ENCODE peak calls at places on chromosomes 7 and 10, in nine cellular contexts. J is AG09319, K is cardiac muscle cell, I is HuH-7.5, H is epithelial cell of esophagus, U is AG08396, Z is H1, L is colonic mucosa, G is ELF-1. Y is an unnamed sample.

GRCh38 chr10:33005322-33006282 is 47.6 kb upstream of the ITGB1 start:
- DNase-seq in J (peak; percentile 80), L (peak; percentile 67), K (peak; percentile 62), H (peak; percentile 98), G (peak; percentile 96), U (peak; percentile 90), Z (peak; percentile 66), I (peak; percentile 70), Y (peak; percentile 68)

GRCh38 chr7:143492043-143492471 is 14.4 kb downstream of the TAS2R41 start:
- DNase-seq in G (no peak), H (peak; percentile 82), I (no peak), Z (no peak), U (peak; percentile 53), K (no peak), L (no peak), J (peak; percentile 60), Y (peak; percentile 52)

GRCh38 chr7:81210092-81211064 is 291.5 kb upstream of the SEMA3C start:
- DNase-seq in I (no peak), U (peak; percentile 23), G (no peak), H (peak; percentile 33), Z (no peak), L (no peak), K (no peak), J (no peak), Y (no peak)

GRCh38 chr10:118572286-118573041 is 23.0 kb downstream of the PRLHR start:
- DNase-seq in K (no peak), I (no peak), U (no peak), G (no peak), L (no peak), H (no peak), Z (no peak), J (no peak), Y (no peak)

GRCh38 chr7:25059576-25059975 is 65.5 kb downstream of the CYCS start:
- DNase-seq in G (peak; percentile 44), I (no peak), U (no peak), J (no peak), K (no peak), H (no peak), L (no peak), Z (no peak), Y (no peak)

GRCh38 chr7:24339575-24339974 is 55.6 kb downstream of the NPY start:
- DNase-seq in U (no peak), G (no peak), K (no peak), Z (no peak), I (no peak), L (no peak), H (no peak), J (no peak), Y (no peak)

GRCh38 chr7:70587739-70588138 is 544.2 kb upstream of the GALNT17 start:
- DNase-seq in I (no peak), U (no peak), J (no peak), H (no peak), Z (no peak), G (no peak), K (no peak), L (peak; percentile 64), Y (peak; percentile 79)

GRCh38 chr7:47556511-47557180 is 25.3 kb downstream of the TNS3 start:
- DNase-seq in K (no peak), U (no peak), H (no peak), I (no peak), J (no peak), G (no peak), Z (no peak), L (no peak), Y (no peak)

GRCh38 chr7:129359176-129359575 is 75.1 kb upstream of the STRIP2 start:
- DNase-seq in H (no peak), G (no peak), I (no peak), K (no peak), J (no peak), U (no peak), L (no peak), Z (no peak), Y (no peak)

GRCh38 chr10:21368022-21368582 is 157.4 kb downstream of the SKIDA1 start:
- DNase-seq in H (no peak), K (no peak), Z (no peak), G (no peak), L (no peak), J (no peak), I (no peak), U (no peak), Y (no peak)

GRCh38 chr7:139264220-139264619 is 33.2 kb downstream of the UBN2 start:
- DNase-seq in K (no peak), H (no peak), J (no peak), L (no peak), Z (no peak), I (no peak), U (no peak), G (no peak), Y (no peak)

GRCh38 chr7:41107330-41107937 is 595.5 kb downstream of the INHBA start:
- DNase-seq in U (peak; percentile 16), I (no peak), L (no peak), J (no peak), H (peak; percentile 98), G (peak; percentile 34), Z (no peak), K (no peak), Y (no peak)

GRCh38 chr7:149635561-149636329 is 137.6 kb downstream of the ZNF467 start:
- DNase-seq in U (no peak), Z (peak; percentile 73), K (no peak), L (no peak), G (peak; percentile 44), I (no peak), J (no peak), H (peak; percentile 37), Y (no peak)

GRCh38 chr7:104793066-104793465 is 220.9 kb upstream of the KMT2E start:
- DNase-seq in I (no peak), U (no peak), L (no peak), Z (no peak), J (no peak), G (no peak), K (no peak), H (peak; percentile 47), Y (no peak)

GRCh38 chr7:105932835-105933477 is 30.1 kb upstream of the CDHR3 start:
- DNase-seq in G (peak; percentile 56), U (peak; percentile 57), K (no peak), J (peak; percentile 89), Z (no peak), L (peak; percentile 32), H (peak; percentile 13), I (no peak), Y (no peak)

GRCh38 chr10:22503315-22504090 is 158.2 kb downstream of the SPAG6 start:
- DNase-seq in I (no peak), H (peak; percentile 44), Z (no peak), L (no peak), G (no peak), K (no peak), J (no peak), U (no peak), Y (no peak)

GRCh38 chr10:79067241-79068202 is 1.2 kb upstream of the ZMIZ1 start:
- DNase-seq in H (peak; percentile 92), U (peak; percentile 90), K (peak; percentile 96), Z (peak; percentile 85), L (peak; percentile 94), J (peak; percentile 77), G (peak; percentile 95), I (peak; percentile 78), Y (peak; percentile 86)

GRCh38 chr7:20578257-20578771 is 37.2 kb upstream of the ABCB5 start:
- DNase-seq in G (no peak), Z (no peak), K (peak; percentile 24), I (no peak), U (no peak), L (no peak), J (no peak), H (no peak), Y (no peak)

GRCh38 chr7:47392241-47392759 is 189.6 kb downstream of the TNS3 start:
- DNase-seq in L (no peak), I (no peak), H (no peak), G (no peak), K (no peak), Z (no peak), J (peak; percentile 78), U (peak; percentile 89), Y (no peak)

GRCh38 chr7:83850037-83850619 is 201.2 kb upstream of the SEMA3E start:
- DNase-seq in L (no peak), I (no peak), G (no peak), Z (no peak), H (peak; percentile 7), K (no peak), J (no peak), U (no peak), Y (no peak)

GRCh38 chr7:50812847-50813475 is 30.3 kb upstream of the GRB10 start:
- DNase-seq in U (peak; percentile 78), H (peak; percentile 84), K (peak; percentile 60), I (peak; percentile 43), G (no peak), J (peak; percentile 23), Z (no peak), L (peak; percentile 84), Y (peak; percentile 94)

GRCh38 chr7:157994319-157994718 is 593.3 kb downstream of the PTPRN2 start:
- DNase-seq in G (no peak), Z (no peak), K (no peak), U (no peak), H (no peak), L (no peak), I (no peak), J (no peak), Y (no peak)

GRCh38 chr10:49038711-49039110 is 76.6 kb downstream of the VSTM4 start:
- DNase-seq in G (no peak), L (no peak), K (no peak), H (no peak), Z (no peak), J (no peak), U (no peak), I (no peak), Y (no peak)

GRCh38 chr10:7374795-7375194 is 36.0 kb downstream of the SFMBT2 start:
- DNase-seq in L (no peak), J (no peak), Z (no peak), I (no peak), H (no peak), K (no peak), G (no peak), U (no peak), Y (no peak)

GRCh38 chr7:10733747-10734146 is 239.9 kb upstream of the PHF14 start:
- DNase-seq in U (no peak), G (no peak), J (no peak), Z (no peak), I (no peak), L (no peak), H (no peak), K (no peak), Y (no peak)